ENCODE peak calls at places on chromosomes 4 and X, in eight cellular contexts. K is K562, N is H1, D is endothelial cell of umbilical vein, U is GM12878, H is HCT116, I is HepG2, Y is SK-N-SH. Z is an unnamed sample.
A peak's percentile ranks its signal among the peaks of the same experiment; 100 is the strongest.

GRCh38 chr4:182219400-182219799 is 23.8 kb upstream of the TENM3 start:
- DNase-seq in I (no peak), H (no peak), N (no peak), Y (no peak), K (no peak), D (no peak), U (no peak), Z (no peak)

GRCh38 chr4:152935138-152935537 is 985 bp upstream of the FHDC1 start:
- DNase-seq in H (peak; percentile 16), D (no peak), U (no peak), K (peak; percentile 64), Y (no peak), N (no peak), I (no peak), Z (no peak)

GRCh38 chr4:168859888-168860694 is 150.0 kb downstream of the CBR4 start:
- DNase-seq in K (no peak), I (no peak), N (no peak), D (no peak), H (no peak), U (peak; percentile 33), Y (no peak), Z (no peak)

GRCh38 chr4:127771535-127772275 is 10.4 kb upstream of the HSPA4L start:
- DNase-seq in I (no peak), U (no peak), D (no peak), K (no peak), H (no peak), N (no peak), Y (peak; percentile 40), Z (no peak)

GRCh38 chrX:40573763-40574162 is 7.0 kb upstream of the ATP6AP2 start:
- DNase-seq in U (no peak), D (peak; percentile 25), K (no peak), Y (no peak), H (no peak), N (peak; percentile 1), I (peak; percentile 18), Z (no peak)

GRCh38 chrX:116239944-116240391 is 69.4 kb downstream of the AGTR2 start:
- DNase-seq in K (no peak), I (no peak), N (no peak), Y (no peak), H (no peak), D (no peak), U (no peak), Z (no peak)

GRCh38 chr4:129362685-129363274 is 266.8 kb downstream of the C4orf33 start:
- DNase-seq in D (peak; percentile 75), H (peak; percentile 57), K (peak; percentile 52), I (peak; percentile 50), Y (peak; percentile 51), N (no peak), U (peak; percentile 13), Z (peak; percentile 70)

GRCh38 chr4:188109157-188109755 is at the start of gene TRIML2:
- DNase-seq in D (no peak), N (no peak), I (no peak), Y (no peak), H (peak; percentile 57), K (no peak), U (no peak), Z (no peak)

GRCh38 chr4:39613093-39613656 is 25.5 kb downstream of the SMIM14 start:
- DNase-seq in U (no peak), H (no peak), D (peak; percentile 29), I (peak; percentile 49), K (no peak), Y (no peak), N (no peak), Z (no peak)

GRCh38 chrX:131626681-131627296 is 82.9 kb downstream of the OR13H1 start:
- DNase-seq in Y (peak; percentile 4), H (peak; percentile 1), N (no peak), I (no peak), K (peak; percentile 7), U (no peak), D (no peak), Z (no peak)

GRCh38 chrX:54397113-54397512 is 39.3 kb upstream of the WNK3 start:
- DNase-seq in D (no peak), K (no peak), U (no peak), N (no peak), H (no peak), I (no peak), Y (no peak), Z (no peak)

GRCh38 chr4:24979554-24979953 is 51.2 kb downstream of the LGI2 start:
- DNase-seq in N (no peak), U (no peak), K (no peak), Y (no peak), D (peak; percentile 96), I (no peak), H (no peak), Z (peak; percentile 47)
- H3K9ac ChIP-seq in N (no peak overlapping the region), U (no peak overlapping the region), K (no peak overlapping the region), Y (no peak overlapping the region), D (peak overlapping the region; percentile 81), I (no peak overlapping the region), H (no peak overlapping the region), Z (no peak overlapping the region)

GRCh38 chrX:150566734-150567182 is 1.7 kb upstream of the MTM1 start:
- DNase-seq in I (no peak), H (no peak), N (peak; percentile 84), D (no peak), K (no peak), Y (no peak), U (no peak), Z (peak; percentile 67)

GRCh38 chrX:150570512-150570911 is 2.1 kb downstream of the MTM1 start:
- DNase-seq in K (no peak), N (no peak), Y (no peak), H (no peak), U (no peak), I (peak; percentile 93), D (peak; percentile 6), Z (no peak)

GRCh38 chrX:150569155-150569477 is 695 bp downstream of the MTM1 start:
- DNase-seq in H (no peak), N (no peak), D (no peak), I (no peak), Y (no peak), K (no peak), U (no peak), Z (no peak)

GRCh38 chrX:150567645-150568319 is 639 bp upstream of the MTM1 start:
- DNase-seq in I (no peak), D (no peak), H (no peak), Y (no peak), U (no peak), N (no peak), K (no peak), Z (no peak)

DNA sequence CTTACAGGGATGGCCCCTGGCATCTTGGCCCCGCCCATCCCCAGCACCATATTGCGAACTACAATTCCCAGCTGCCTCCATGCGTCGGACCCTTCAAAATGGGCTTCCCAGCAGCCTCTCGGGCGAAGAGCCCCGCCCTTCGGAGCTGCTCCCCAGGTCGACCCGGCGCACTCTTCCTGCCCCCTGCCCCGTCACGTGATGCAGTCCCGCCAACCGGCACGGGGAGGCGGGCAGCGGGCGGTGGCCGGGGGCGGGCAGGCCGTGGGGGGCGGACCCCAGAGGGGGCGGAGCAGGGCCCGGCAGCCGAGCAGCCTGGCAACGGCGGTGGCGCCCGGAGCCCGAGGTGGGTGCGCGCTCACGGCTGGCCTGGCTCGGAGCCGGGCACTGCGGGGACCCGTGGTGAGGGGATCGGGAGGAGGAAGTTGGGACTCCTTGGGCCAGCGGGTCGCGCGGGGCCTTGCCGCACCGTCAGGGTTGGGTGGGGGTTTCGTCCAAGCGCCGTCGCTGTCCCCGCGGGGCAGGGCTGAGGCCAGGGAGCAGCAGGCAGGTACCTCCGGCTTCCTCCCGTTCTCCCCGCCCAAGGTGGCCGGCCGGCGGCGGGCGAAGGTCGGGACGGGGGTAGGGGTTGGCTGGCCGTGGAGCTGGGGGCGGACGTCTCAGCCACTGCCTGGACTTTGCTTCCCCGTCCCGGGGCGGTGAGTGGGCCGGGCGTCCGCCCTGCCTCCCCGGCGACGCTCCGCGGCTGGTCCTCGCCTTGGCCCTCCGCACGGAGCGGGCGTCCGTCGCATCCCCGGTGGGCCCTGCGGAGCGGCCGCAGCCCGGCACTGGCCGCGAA is at the start of gene MTM1:
- DNase-seq in I (peak; percentile 91), K (peak; percentile 97), H (peak; percentile 84), Y (peak; percentile 96), N (peak; percentile 88), D (peak; percentile 95), U (peak; percentile 71), Z (peak; percentile 51)
- TF ChIP-seq POLR2AphosphoS5 in I (peak; percentile 47), K (no peak), H (peak; percentile 66), Y (no peak), N (no peak), D (peak; percentile 36), U (no peak), Z (peak; percentile 30)

GRCh38 chr4:121256346-121256745 is 92.2 kb upstream of the TNIP3 start:
- DNase-seq in I (no peak), U (peak; percentile 77), H (peak; percentile 13), Y (no peak), D (peak; percentile 58), K (no peak), N (no peak), Z (peak; percentile 34)

GRCh38 chr4:121252224-121252806 is 88.2 kb upstream of the TNIP3 start:
- DNase-seq in U (no peak), H (peak; percentile 48), K (peak; percentile 67), N (peak; percentile 25), Y (peak; percentile 66), D (peak; percentile 65), I (peak; percentile 51), Z (peak; percentile 18)

GRCh38 chr4:121256887-121257426 is 92.8 kb upstream of the TNIP3 start:
- DNase-seq in U (no peak), N (no peak), Y (no peak), H (no peak), I (no peak), D (no peak), K (no peak), Z (no peak)

DNA sequence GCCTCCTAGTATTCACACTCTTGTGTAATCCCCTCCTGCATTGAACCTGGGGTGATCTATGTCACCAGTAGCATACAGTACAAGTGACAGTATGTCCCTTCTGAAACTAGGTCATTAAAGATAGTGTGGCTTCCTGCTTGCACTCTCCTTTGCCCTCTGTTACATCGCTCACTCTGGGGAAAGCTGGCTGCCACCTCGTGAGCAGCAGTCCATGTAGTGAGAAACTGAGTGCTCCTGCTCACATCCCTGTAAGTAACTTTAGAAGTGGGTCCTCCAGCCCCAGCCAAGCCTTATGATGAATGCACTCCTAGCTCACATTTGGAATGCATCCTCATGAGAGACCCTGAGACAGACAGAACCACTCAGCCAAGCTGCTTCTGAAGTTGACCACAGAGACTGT is 89.8 kb upstream of the TNIP3 start:
- DNase-seq in N (no peak), I (no peak), K (no peak), H (no peak), D (no peak), U (no peak), Y (no peak), Z (no peak)
- H3K9ac ChIP-seq in N (no peak overlapping the region), I (no peak overlapping the region), K (no peak overlapping the region), H (no peak overlapping the region), D (no peak overlapping the region), U (no peak overlapping the region), Y (no peak overlapping the region), Z (no peak overlapping the region)

DNA sequence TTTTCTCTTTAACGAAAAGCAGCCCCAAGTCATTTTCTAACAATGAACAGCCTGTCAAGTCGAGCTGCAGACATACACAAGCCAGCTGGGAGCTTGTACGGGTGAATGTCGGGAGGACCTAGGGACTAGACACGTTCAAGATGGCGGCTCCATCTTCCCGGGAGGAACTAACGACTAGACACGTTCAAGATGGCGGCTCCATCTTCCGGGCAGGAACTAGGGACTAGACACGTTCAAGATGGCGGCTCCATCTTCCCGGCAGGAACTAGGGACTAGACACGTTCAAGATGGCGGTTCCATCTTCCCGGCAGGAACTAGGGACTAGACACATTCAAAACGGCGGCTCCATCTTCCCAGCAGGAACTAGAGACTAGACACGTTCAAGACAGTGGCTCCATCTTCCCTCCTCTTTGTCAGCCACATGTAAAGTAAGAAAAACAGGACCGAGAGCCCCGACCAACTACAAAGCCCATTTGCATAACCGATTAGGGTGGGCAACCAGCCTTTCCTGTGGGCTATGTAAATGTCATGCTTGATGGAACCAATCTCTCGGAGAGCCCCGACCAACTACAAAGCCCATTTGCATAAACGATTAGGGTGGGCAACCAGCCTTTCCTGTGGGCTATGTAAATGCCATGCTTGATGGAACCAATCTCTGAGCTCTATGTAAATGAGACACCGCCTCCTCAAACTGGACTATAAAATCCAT is 175.5 kb downstream of the DHRSX start:
- DNase-seq in H (no peak), K (peak; percentile 44), U (peak; percentile 63), I (no peak), N (no peak), Y (peak; percentile 49), D (peak; percentile 55), Z (no peak)
- TF ChIP-seq POLR2AphosphoS5 in H (no peak), K (peak; percentile 29), U (peak; percentile 86), I (no peak), N (no peak), Y (no peak), D (no peak), Z (no peak)

Z was measured in SK-N-MC.